ENCODE peak calls at places on chromosomes 5 and 9, in seven cellular contexts. R is RCC 7860; T is activated T-helper 1 cell treated with anti-CD3 and anti-CD28 coated beads, Interleukin-12 subunit alpha, Interleukin-12 subunit beta, Interleukin-2, Interleukin-4 antibody, amounts not matched to agents 30 ng/mL and 10 ng/mL and 1 ng/mL, durations not matched to agents 14 hours and 24 hours and 36 hours; H is GM23248; L is HT-29; S is activated CD8-positive, alpha-beta T cell treated with anti-CD3 and anti-CD28 coated beads, Interleukin-2, amount 10 ng/mL, durations not matched to agents 7 days and 5 days; A is NCI-H1092. O is an unnamed sample.

GRCh38 chr9:127525426-127526188 is 74.3 kb downstream of the LRSAM1 start:
- DNase-seq in R (peak), A (no peak), H (peak), L (peak), S (peak), T (no peak), O (no peak)

GRCh38 chr9:2465921-2466460 is 155.6 kb upstream of the VLDLR start:
- DNase-seq in T (no peak), H (no peak), A (no peak), R (peak), L (peak), S (no peak), O (no peak)

GRCh38 chr5:142095651-142096330 is 12.8 kb upstream of the NDFIP1 start:
- DNase-seq in R (no peak), T (peak), H (peak), L (peak), S (peak), A (no peak), O (no peak)

GRCh38 chr9:35272989-35273388 is 111.2 kb downstream of the UNC13B start:
- DNase-seq in A (no peak), S (no peak), L (no peak), R (peak), H (peak), T (no peak), O (no peak)

GRCh38 chr9:35935755-35936509 is 22.0 kb downstream of the OR2S2 start:
- DNase-seq in L (no peak), S (no peak), R (no peak), A (no peak), H (peak), T (no peak), O (no peak)

GRCh38 chr5:31811210-31811609 is 172.3 kb downstream of the PDZD2 start:
- DNase-seq in H (peak), A (no peak), S (no peak), R (peak), T (no peak), L (no peak), O (no peak)

GRCh38 chr9:130029591-130029990 is 13.4 kb downstream of the FNBP1 start:
- DNase-seq in L (no peak), S (no peak), R (no peak), H (no peak), A (no peak), T (no peak), O (no peak)

GRCh38 chr9:128470560-128470959 is 14.8 kb downstream of the ODF2 start:
- DNase-seq in L (no peak), R (no peak), H (peak), T (no peak), A (no peak), S (no peak), O (no peak)

GRCh38 chr9:100216178-100216787 is 117.2 kb downstream of the INVS start:
- DNase-seq in T (peak), H (peak), R (peak), A (peak), L (peak), S (peak), O (no peak)

GRCh38 chr5:149380466-149381121 is 1.5 kb upstream of the IL17B start:
- DNase-seq in H (no peak), L (no peak), R (no peak), T (no peak), A (no peak), S (no peak), O (no peak)

GRCh38 chr5:125011419-125011818 is 265.0 kb upstream of the ZNF608 start:
- DNase-seq in A (no peak), H (no peak), L (peak), R (no peak), T (no peak), S (no peak), O (no peak)

O was measured in cortex of kidney.